ENCODE peak calls at places on chromosome 22, in four cellular contexts. Q is AG10803, M is pulmonary artery endothelial cell, C is amygdala. B is an unnamed sample.

GRCh38 chr22:42948205-42948804 is 66.6 kb downstream of the PACSIN2 start:
- DNase-seq in Q (no peak), M (no peak), C (no peak), B (no peak)

GRCh38 chr22:50281957-50282356 is 11.8 kb upstream of the MAPK11 start:
- DNase-seq in Q (no peak), M (no peak), C (no peak), B (no peak)

GRCh38 chr22:19902245-19902699 is 39.3 kb upstream of the COMT start:
- DNase-seq in Q (no peak), M (no peak), C (no peak), B (no peak)

GRCh38 chr22:36933629-36934028 is 20.2 kb downstream of the CSF2RB start:
- DNase-seq in Q (no peak), M (no peak), C (no peak), B (no peak)

GRCh38 chr22:27919943-27920755 is 1.1 kb upstream of the PITPNB start:
- DNase-seq in Q (peak; percentile 77), M (peak; percentile 41), C (no peak), B (no peak)

GRCh38 chr22:37233751-37234631 is 10.1 kb downstream of the RAC2 start:
- DNase-seq in Q (no peak), M (no peak), C (no peak), B (no peak)

GRCh38 chr22:27179161-27179560 is 521.8 kb downstream of the MIAT start:
- DNase-seq in Q (no peak), M (no peak), C (no peak), B (no peak)

GRCh38 chr22:19772673-19773469 is 12.3 kb downstream of the TBX1 start:
- DNase-seq in Q (no peak), M (peak; percentile 39), C (no peak), B (no peak)

GRCh38 chr22:49306632-49306975 is 521.1 kb downstream of the BRD1 start:
- DNase-seq in Q (no peak), M (no peak), C (no peak), B (no peak)

GRCh38 chr22:23534851-23535717 is 45.0 kb downstream of the IGLL1 start:
- DNase-seq in Q (no peak), M (no peak), C (no peak), B (no peak)

GRCh38 chr22:48577014-48577690 is 1250.5 kb downstream of the BRD1 start:
- DNase-seq in Q (no peak), M (no peak), C (no peak), B (no peak)

GRCh38 chr22:31661851-31662667 is at the start of gene PISD:
- DNase-seq in Q (peak; percentile 91), M (peak; percentile 81), C (peak; percentile 92), B (peak; percentile 96)

GRCh38 chr22:22745225-22746060 is 101.0 kb downstream of the GGTLC2 start:
- DNase-seq in Q (peak; percentile 16), M (no peak), C (no peak), B (peak; percentile 34)

GRCh38 chr22:30238661-30239420 is 7.7 kb downstream of the LIF start:
- DNase-seq in Q (no peak), M (no peak), C (no peak), B (no peak)

GRCh38 chr22:46061431-46062231 is 84.7 kb upstream of the WNT7B start:
- DNase-seq in Q (no peak), M (no peak), C (no peak), B (no peak)

GRCh38 chr22:25067851-25068421 is 115.4 kb downstream of the KIAA1671 start:
- DNase-seq in Q (no peak), M (no peak), C (peak; percentile 69), B (peak; percentile 85)